ENCODE peak calls at places on chromosomes 12 and 14, in ten cellular contexts. One of them, this sample, is unnamed.
A peak's percentile ranks its signal among the peaks of the same experiment; 100 is the strongest.

GRCh38 chr12:30806989-30807694 is 52.4 kb upstream of the CAPRIN2 start:
- DNase-seq in uterus: peak; percentile 33
- DNase-seq in activated naive CD4-positive, alpha-beta T cell: no peak
- DNase-seq in germinal center: peak; percentile 17
- DNase-seq in pancreas: no peak
- DNase-seq in activated CD4-positive, alpha-beta T cell treated with anti-CD3 and anti-CD28 coated beads for 36 hours: peak; percentile 21
- DNase-seq in mucosa of descending colon: no peak
- DNase-seq in NCI-H526: peak; percentile 69
- DNase-seq in T1000: peak; percentile 18
- DNase-seq in GM12865: peak; percentile 61
- DNase-seq in this sample: peak; percentile 63

GRCh38 chr14:66495214-66496098 is 9.3 kb downstream of the CCDC196 start:
- DNase-seq in uterus: peak; percentile 46
- DNase-seq in activated naive CD4-positive, alpha-beta T cell: no peak
- DNase-seq in germinal center: peak; percentile 29
- DNase-seq in pancreas: peak; percentile 23
- DNase-seq in activated CD4-positive, alpha-beta T cell treated with anti-CD3 and anti-CD28 coated beads for 36 hours: peak; percentile 52
- DNase-seq in mucosa of descending colon: no peak
- DNase-seq in NCI-H526: peak; percentile 77
- DNase-seq in T1000: no peak
- DNase-seq in GM12865: peak; percentile 78
- DNase-seq in this sample: peak; percentile 28

GRCh38 chr12:104521731-104522130 is 65.0 kb downstream of the CHST11 start:
- DNase-seq in uterus: no peak
- DNase-seq in activated naive CD4-positive, alpha-beta T cell: no peak
- DNase-seq in germinal center: no peak
- DNase-seq in pancreas: no peak
- DNase-seq in activated CD4-positive, alpha-beta T cell treated with anti-CD3 and anti-CD28 coated beads for 36 hours: no peak
- DNase-seq in mucosa of descending colon: no peak
- DNase-seq in NCI-H526: no peak
- DNase-seq in T1000: peak; percentile 37
- DNase-seq in GM12865: no peak
- DNase-seq in this sample: no peak

GRCh38 chr12:80241576-80242273 is 142.4 kb downstream of the OTOGL start:
- DNase-seq in uterus: no peak
- DNase-seq in activated naive CD4-positive, alpha-beta T cell: no peak
- DNase-seq in germinal center: no peak
- DNase-seq in pancreas: no peak
- DNase-seq in activated CD4-positive, alpha-beta T cell treated with anti-CD3 and anti-CD28 coated beads for 36 hours: no peak
- DNase-seq in mucosa of descending colon: no peak
- DNase-seq in NCI-H526: no peak
- DNase-seq in T1000: no peak
- DNase-seq in GM12865: no peak
- DNase-seq in this sample: no peak

GRCh38 chr12:68871899-68872298 is 61.1 kb downstream of the CPM start:
- DNase-seq in uterus: no peak
- DNase-seq in activated naive CD4-positive, alpha-beta T cell: no peak
- DNase-seq in germinal center: peak; percentile 33
- DNase-seq in pancreas: no peak
- DNase-seq in activated CD4-positive, alpha-beta T cell treated with anti-CD3 and anti-CD28 coated beads for 36 hours: peak; percentile 55
- DNase-seq in mucosa of descending colon: no peak
- DNase-seq in NCI-H526: peak; percentile 50
- DNase-seq in T1000: no peak
- DNase-seq in GM12865: peak; percentile 57
- DNase-seq in this sample: peak; percentile 67

GRCh38 chr14:76514599-76514998 is 138.7 kb downstream of the ESRRB start:
- DNase-seq in uterus: no peak
- DNase-seq in activated naive CD4-positive, alpha-beta T cell: no peak
- DNase-seq in germinal center: peak; percentile 46
- DNase-seq in pancreas: peak; percentile 26
- DNase-seq in activated CD4-positive, alpha-beta T cell treated with anti-CD3 and anti-CD28 coated beads for 36 hours: peak; percentile 20
- DNase-seq in mucosa of descending colon: no peak
- DNase-seq in NCI-H526: peak; percentile 67
- DNase-seq in T1000: no peak
- DNase-seq in GM12865: peak; percentile 55
- DNase-seq in this sample: peak; percentile 3

GRCh38 chr12:112686373-112686772 is 105.2 kb upstream of the RPH3A start:
- DNase-seq in uterus: no peak
- DNase-seq in activated naive CD4-positive, alpha-beta T cell: no peak
- DNase-seq in germinal center: no peak
- DNase-seq in pancreas: no peak
- DNase-seq in activated CD4-positive, alpha-beta T cell treated with anti-CD3 and anti-CD28 coated beads for 36 hours: no peak
- DNase-seq in mucosa of descending colon: no peak
- DNase-seq in NCI-H526: no peak
- DNase-seq in T1000: peak; percentile 3
- DNase-seq in GM12865: no peak
- DNase-seq in this sample: no peak

GRCh38 chr12:52254180-52254964 is 20.1 kb upstream of the KRT86 start:
- DNase-seq in uterus: no peak
- DNase-seq in activated naive CD4-positive, alpha-beta T cell: no peak
- DNase-seq in germinal center: no peak
- DNase-seq in pancreas: no peak
- DNase-seq in activated CD4-positive, alpha-beta T cell treated with anti-CD3 and anti-CD28 coated beads for 36 hours: no peak
- DNase-seq in mucosa of descending colon: no peak
- DNase-seq in NCI-H526: no peak
- DNase-seq in T1000: no peak
- DNase-seq in GM12865: no peak
- DNase-seq in this sample: no peak

GRCh38 chr12:54215990-54216579 is 27.3 kb upstream of the SMUG1 start:
- DNase-seq in uterus: no peak
- DNase-seq in activated naive CD4-positive, alpha-beta T cell: no peak
- DNase-seq in germinal center: peak; percentile 20
- DNase-seq in pancreas: peak; percentile 41
- DNase-seq in activated CD4-positive, alpha-beta T cell treated with anti-CD3 and anti-CD28 coated beads for 36 hours: peak; percentile 75
- DNase-seq in mucosa of descending colon: peak; percentile 46
- DNase-seq in NCI-H526: no peak
- DNase-seq in T1000: no peak
- DNase-seq in GM12865: peak; percentile 51
- DNase-seq in this sample: peak; percentile 87

GRCh38 chr14:49959822-49960408 is 67.0 kb downstream of the ARF6 start:
- DNase-seq in uterus: no peak
- DNase-seq in activated naive CD4-positive, alpha-beta T cell: no peak
- DNase-seq in germinal center: peak; percentile 71
- DNase-seq in pancreas: no peak
- DNase-seq in activated CD4-positive, alpha-beta T cell treated with anti-CD3 and anti-CD28 coated beads for 36 hours: peak; percentile 53
- DNase-seq in mucosa of descending colon: peak; percentile 65
- DNase-seq in NCI-H526: peak; percentile 92
- DNase-seq in T1000: no peak
- DNase-seq in GM12865: peak; percentile 82
- DNase-seq in this sample: peak; percentile 96

GRCh38 chr12:120914794-120915193 is 10.6 kb upstream of the SPPL3 start:
- DNase-seq in uterus: no peak
- DNase-seq in activated naive CD4-positive, alpha-beta T cell: no peak
- DNase-seq in germinal center: no peak
- DNase-seq in pancreas: no peak
- DNase-seq in activated CD4-positive, alpha-beta T cell treated with anti-CD3 and anti-CD28 coated beads for 36 hours: no peak
- DNase-seq in mucosa of descending colon: no peak
- DNase-seq in NCI-H526: no peak
- DNase-seq in T1000: no peak
- DNase-seq in GM12865: no peak
- DNase-seq in this sample: no peak

GRCh38 chr12:105479710-105480109 is 149.2 kb downstream of the C12orf75 start:
- DNase-seq in uterus: no peak
- DNase-seq in activated naive CD4-positive, alpha-beta T cell: no peak
- DNase-seq in germinal center: no peak
- DNase-seq in pancreas: no peak
- DNase-seq in activated CD4-positive, alpha-beta T cell treated with anti-CD3 and anti-CD28 coated beads for 36 hours: no peak
- DNase-seq in mucosa of descending colon: no peak
- DNase-seq in NCI-H526: no peak
- DNase-seq in T1000: no peak
- DNase-seq in GM12865: no peak
- DNase-seq in this sample: no peak

GRCh38 chr12:123064356-123064755 is 83.9 kb downstream of the ARL6IP4 start:
- DNase-seq in uterus: peak; percentile 65
- DNase-seq in activated naive CD4-positive, alpha-beta T cell: no peak
- DNase-seq in germinal center: no peak
- DNase-seq in pancreas: no peak
- DNase-seq in activated CD4-positive, alpha-beta T cell treated with anti-CD3 and anti-CD28 coated beads for 36 hours: no peak
- DNase-seq in mucosa of descending colon: no peak
- DNase-seq in NCI-H526: no peak
- DNase-seq in T1000: no peak
- DNase-seq in GM12865: no peak
- DNase-seq in this sample: no peak

GRCh38 chr14:89445252-89445973 is 28.4 kb upstream of the FOXN3 start:
- DNase-seq in uterus: no peak
- DNase-seq in activated naive CD4-positive, alpha-beta T cell: no peak
- DNase-seq in germinal center: no peak
- DNase-seq in pancreas: no peak
- DNase-seq in activated CD4-positive, alpha-beta T cell treated with anti-CD3 and anti-CD28 coated beads for 36 hours: peak; percentile 61
- DNase-seq in mucosa of descending colon: no peak
- DNase-seq in NCI-H526: no peak
- DNase-seq in T1000: no peak
- DNase-seq in GM12865: peak; percentile 43
- DNase-seq in this sample: peak; percentile 36

GRCh38 chr14:23605931-23606585 is 27.5 kb upstream of the JPH4 start:
- DNase-seq in uterus: no peak
- DNase-seq in activated naive CD4-positive, alpha-beta T cell: no peak
- DNase-seq in germinal center: no peak
- DNase-seq in pancreas: no peak
- DNase-seq in activated CD4-positive, alpha-beta T cell treated with anti-CD3 and anti-CD28 coated beads for 36 hours: peak; percentile 44
- DNase-seq in mucosa of descending colon: no peak
- DNase-seq in NCI-H526: no peak
- DNase-seq in T1000: no peak
- DNase-seq in GM12865: peak; percentile 85
- DNase-seq in this sample: no peak

GRCh38 chr12:12715459-12716150 is 1.6 kb upstream of the CDKN1B start:
- DNase-seq in uterus: no peak
- DNase-seq in activated naive CD4-positive, alpha-beta T cell: no peak
- DNase-seq in germinal center: no peak
- DNase-seq in pancreas: no peak
- DNase-seq in activated CD4-positive, alpha-beta T cell treated with anti-CD3 and anti-CD28 coated beads for 36 hours: peak; percentile 77
- DNase-seq in mucosa of descending colon: no peak
- DNase-seq in NCI-H526: peak; percentile 57
- DNase-seq in T1000: no peak
- DNase-seq in GM12865: peak; percentile 92
- DNase-seq in this sample: peak; percentile 64

GRCh38 chr12:78194448-78194847 is 363.8 kb downstream of the NAV3 start:
- DNase-seq in uterus: no peak
- DNase-seq in activated naive CD4-positive, alpha-beta T cell: no peak
- DNase-seq in germinal center: no peak
- DNase-seq in pancreas: no peak
- DNase-seq in activated CD4-positive, alpha-beta T cell treated with anti-CD3 and anti-CD28 coated beads for 36 hours: no peak
- DNase-seq in mucosa of descending colon: no peak
- DNase-seq in NCI-H526: no peak
- DNase-seq in T1000: no peak
- DNase-seq in GM12865: no peak
- DNase-seq in this sample: no peak

GRCh38 chr12:27940756-27941402 is 31.7 kb downstream of the PTHLH start:
- DNase-seq in uterus: peak; percentile 53
- DNase-seq in activated naive CD4-positive, alpha-beta T cell: peak; percentile 43
- DNase-seq in germinal center: peak; percentile 55
- DNase-seq in pancreas: peak; percentile 61
- DNase-seq in activated CD4-positive, alpha-beta T cell treated with anti-CD3 and anti-CD28 coated beads for 36 hours: peak; percentile 86
- DNase-seq in mucosa of descending colon: peak; percentile 79
- DNase-seq in NCI-H526: peak; percentile 84
- DNase-seq in T1000: peak; percentile 73
- DNase-seq in GM12865: peak; percentile 89
- DNase-seq in this sample: peak; percentile 61

GRCh38 chr14:94598506-94598815 is 13.7 kb upstream of the SERPINA3 start:
- DNase-seq in uterus: no peak
- DNase-seq in activated naive CD4-positive, alpha-beta T cell: no peak
- DNase-seq in germinal center: no peak
- DNase-seq in pancreas: peak; percentile 45
- DNase-seq in activated CD4-positive, alpha-beta T cell treated with anti-CD3 and anti-CD28 coated beads for 36 hours: no peak
- DNase-seq in mucosa of descending colon: peak; percentile 29
- DNase-seq in NCI-H526: no peak
- DNase-seq in T1000: no peak
- DNase-seq in GM12865: no peak
- DNase-seq in this sample: no peak

GRCh38 chr14:56799327-56799645 is 11.0 kb downstream of the OTX2 start:
- DNase-seq in uterus: no peak
- DNase-seq in activated naive CD4-positive, alpha-beta T cell: no peak
- DNase-seq in germinal center: no peak
- DNase-seq in pancreas: no peak
- DNase-seq in activated CD4-positive, alpha-beta T cell treated with anti-CD3 and anti-CD28 coated beads for 36 hours: no peak
- DNase-seq in mucosa of descending colon: no peak
- DNase-seq in NCI-H526: no peak
- DNase-seq in T1000: no peak
- DNase-seq in GM12865: no peak
- DNase-seq in this sample: no peak

GRCh38 chr12:99983721-99984258 is 946 bp downstream of the ANKS1B start:
- DNase-seq in uterus: no peak
- DNase-seq in activated naive CD4-positive, alpha-beta T cell: no peak
- DNase-seq in germinal center: no peak
- DNase-seq in pancreas: no peak
- DNase-seq in activated CD4-positive, alpha-beta T cell treated with anti-CD3 and anti-CD28 coated beads for 36 hours: peak; percentile 5
- DNase-seq in mucosa of descending colon: no peak
- DNase-seq in NCI-H526: peak; percentile 73
- DNase-seq in T1000: no peak
- DNase-seq in GM12865: no peak
- DNase-seq in this sample: no peak

GRCh38 chr12:130362060-130362459 is 24.4 kb downstream of the PIWIL1 start:
- DNase-seq in uterus: no peak
- DNase-seq in activated naive CD4-positive, alpha-beta T cell: no peak
- DNase-seq in germinal center: no peak
- DNase-seq in pancreas: no peak
- DNase-seq in activated CD4-positive, alpha-beta T cell treated with anti-CD3 and anti-CD28 coated beads for 36 hours: no peak
- DNase-seq in mucosa of descending colon: no peak
- DNase-seq in NCI-H526: no peak
- DNase-seq in T1000: no peak
- DNase-seq in GM12865: no peak
- DNase-seq in this sample: no peak

GRCh38 chr14:86802726-86803125 is 1190.3 kb downstream of the GALC start:
- DNase-seq in uterus: no peak
- DNase-seq in activated naive CD4-positive, alpha-beta T cell: no peak
- DNase-seq in germinal center: no peak
- DNase-seq in pancreas: no peak
- DNase-seq in activated CD4-positive, alpha-beta T cell treated with anti-CD3 and anti-CD28 coated beads for 36 hours: no peak
- DNase-seq in mucosa of descending colon: no peak
- DNase-seq in NCI-H526: no peak
- DNase-seq in T1000: no peak
- DNase-seq in GM12865: no peak
- DNase-seq in this sample: no peak

GRCh38 chr12:6178981-6179761 is 21.0 kb upstream of the CD9 start:
- DNase-seq in uterus: no peak
- DNase-seq in activated naive CD4-positive, alpha-beta T cell: no peak
- DNase-seq in germinal center: no peak
- DNase-seq in pancreas: no peak
- DNase-seq in activated CD4-positive, alpha-beta T cell treated with anti-CD3 and anti-CD28 coated beads for 36 hours: no peak
- DNase-seq in mucosa of descending colon: no peak
- DNase-seq in NCI-H526: no peak
- DNase-seq in T1000: peak; percentile 64
- DNase-seq in GM12865: no peak
- DNase-seq in this sample: no peak

GRCh38 chr14:103109789-103110415 is 13.4 kb upstream of the TNFAIP2 start:
- DNase-seq in uterus: peak; percentile 72
- DNase-seq in activated naive CD4-positive, alpha-beta T cell: no peak
- DNase-seq in germinal center: no peak
- DNase-seq in pancreas: peak; percentile 52
- DNase-seq in activated CD4-positive, alpha-beta T cell treated with anti-CD3 and anti-CD28 coated beads for 36 hours: no peak
- DNase-seq in mucosa of descending colon: peak; percentile 50
- DNase-seq in NCI-H526: no peak
- DNase-seq in T1000: peak; percentile 46
- DNase-seq in GM12865: no peak
- DNase-seq in this sample: no peak

GRCh38 chr14:32693114-32693513 is 245.6 kb upstream of the NPAS3 start:
- DNase-seq in uterus: no peak
- DNase-seq in activated naive CD4-positive, alpha-beta T cell: no peak
- DNase-seq in germinal center: no peak
- DNase-seq in pancreas: no peak
- DNase-seq in activated CD4-positive, alpha-beta T cell treated with anti-CD3 and anti-CD28 coated beads for 36 hours: no peak
- DNase-seq in mucosa of descending colon: no peak
- DNase-seq in NCI-H526: no peak
- DNase-seq in T1000: no peak
- DNase-seq in GM12865: peak; percentile 58
- DNase-seq in this sample: no peak

GRCh38 chr14:68941820-68942219 is 37.3 kb downstream of the ACTN1 start:
- DNase-seq in uterus: peak; percentile 55
- DNase-seq in activated naive CD4-positive, alpha-beta T cell: no peak
- DNase-seq in germinal center: no peak
- DNase-seq in pancreas: peak; percentile 57
- DNase-seq in activated CD4-positive, alpha-beta T cell treated with anti-CD3 and anti-CD28 coated beads for 36 hours: no peak
- DNase-seq in mucosa of descending colon: no peak
- DNase-seq in NCI-H526: no peak
- DNase-seq in T1000: peak; percentile 88
- DNase-seq in GM12865: no peak
- DNase-seq in this sample: no peak

GRCh38 chr14:101512396-101512695 is 48.9 kb upstream of the DIO3 start:
- DNase-seq in uterus: no peak
- DNase-seq in activated naive CD4-positive, alpha-beta T cell: no peak
- DNase-seq in germinal center: no peak
- DNase-seq in pancreas: peak; percentile 18
- DNase-seq in activated CD4-positive, alpha-beta T cell treated with anti-CD3 and anti-CD28 coated beads for 36 hours: no peak
- DNase-seq in mucosa of descending colon: no peak
- DNase-seq in NCI-H526: no peak
- DNase-seq in T1000: no peak
- DNase-seq in GM12865: no peak
- DNase-seq in this sample: no peak

This sample was measured in OCI-LY7.